ENCODE peak calls at places on chromosomes 16 and 17, in nine cellular contexts. One of them, this sample, is unnamed.

GRCh38 chr17:56230660-56231059 is 77.4 kb downstream of the ANKFN1 start:
- DNase-seq in neuronal stem cell: no peak
- DNase-seq in mesenchymal stem cell: no peak
- DNase-seq in CD4-positive, alpha-beta memory T cell: no peak
- DNase-seq in upper lobe of right lung: no peak
- DNase-seq in colonic mucosa: no peak
- DNase-seq in heart left ventricle: no peak
- DNase-seq in substantia nigra: peak
- DNase-seq in PC-3: no peak
- DNase-seq in this sample: no peak

GRCh38 chr16:56351481-56351880 is 73.9 kb downstream of the AMFR start:
- DNase-seq in colonic mucosa: no peak
- DNase-seq in PC-3: no peak
- DNase-seq in neuronal stem cell: no peak
- DNase-seq in upper lobe of right lung: peak
- DNase-seq in mesenchymal stem cell: no peak
- DNase-seq in CD4-positive, alpha-beta memory T cell: no peak
- DNase-seq in heart left ventricle: no peak
- DNase-seq in substantia nigra: no peak
- DNase-seq in this sample: no peak

GRCh38 chr17:78532922-78533640 is 44.1 kb downstream of the DNAH17 start:
- DNase-seq in upper lobe of right lung: peak
- DNase-seq in PC-3: peak
- DNase-seq in colonic mucosa: no peak
- DNase-seq in heart left ventricle: no peak
- DNase-seq in mesenchymal stem cell: peak
- DNase-seq in neuronal stem cell: no peak
- DNase-seq in CD4-positive, alpha-beta memory T cell: no peak
- DNase-seq in substantia nigra: no peak
- DNase-seq in this sample: no peak

GRCh38 chr17:40561294-40561870 is 3.9 kb downstream of the CCR7 start:
- DNase-seq in upper lobe of right lung: no peak
- DNase-seq in substantia nigra: no peak
- DNase-seq in CD4-positive, alpha-beta memory T cell: no peak
- DNase-seq in heart left ventricle: no peak
- DNase-seq in PC-3: no peak
- DNase-seq in neuronal stem cell: no peak
- DNase-seq in colonic mucosa: no peak
- DNase-seq in mesenchymal stem cell: peak
- DNase-seq in this sample: no peak

GRCh38 chr17:58032691-58033415 is 25.8 kb upstream of the SRSF1 start:
- DNase-seq in heart left ventricle: no peak
- DNase-seq in PC-3: no peak
- DNase-seq in upper lobe of right lung: no peak
- DNase-seq in neuronal stem cell: no peak
- DNase-seq in CD4-positive, alpha-beta memory T cell: no peak
- DNase-seq in substantia nigra: no peak
- DNase-seq in colonic mucosa: no peak
- DNase-seq in mesenchymal stem cell: no peak
- DNase-seq in this sample: no peak

GRCh38 chr17:20914658-20915057 is 128.2 kb downstream of the USP22 start:
- DNase-seq in colonic mucosa: no peak
- DNase-seq in CD4-positive, alpha-beta memory T cell: no peak
- DNase-seq in heart left ventricle: no peak
- DNase-seq in substantia nigra: no peak
- DNase-seq in mesenchymal stem cell: no peak
- DNase-seq in PC-3: no peak
- DNase-seq in upper lobe of right lung: no peak
- DNase-seq in neuronal stem cell: no peak
- DNase-seq in this sample: no peak

GRCh38 chr16:51039638-51040331 is 111.3 kb downstream of the SALL1 start:
- DNase-seq in colonic mucosa: no peak
- DNase-seq in mesenchymal stem cell: no peak
- DNase-seq in upper lobe of right lung: no peak
- DNase-seq in PC-3: no peak
- DNase-seq in substantia nigra: no peak
- DNase-seq in heart left ventricle: no peak
- DNase-seq in neuronal stem cell: no peak
- DNase-seq in CD4-positive, alpha-beta memory T cell: no peak
- DNase-seq in this sample: no peak

GRCh38 chr17:19270347-19270950 is 33.3 kb downstream of the EPN2 start:
- DNase-seq in CD4-positive, alpha-beta memory T cell: no peak
- DNase-seq in substantia nigra: no peak
- DNase-seq in PC-3: no peak
- DNase-seq in neuronal stem cell: no peak
- DNase-seq in upper lobe of right lung: no peak
- DNase-seq in mesenchymal stem cell: no peak
- DNase-seq in colonic mucosa: no peak
- DNase-seq in heart left ventricle: no peak
- DNase-seq in this sample: no peak

GRCh38 chr17:82566129-82566995 is 46.8 kb downstream of the FOXK2 start:
- DNase-seq in PC-3: no peak
- DNase-seq in colonic mucosa: peak
- DNase-seq in substantia nigra: peak
- DNase-seq in neuronal stem cell: no peak
- DNase-seq in CD4-positive, alpha-beta memory T cell: no peak
- DNase-seq in upper lobe of right lung: no peak
- DNase-seq in heart left ventricle: no peak
- DNase-seq in mesenchymal stem cell: no peak
- DNase-seq in this sample: no peak

GRCh38 chr17:8894673-8895578 is 27.5 kb upstream of the PIK3R6 start:
- DNase-seq in upper lobe of right lung: peak
- DNase-seq in colonic mucosa: peak
- DNase-seq in heart left ventricle: peak
- DNase-seq in CD4-positive, alpha-beta memory T cell: no peak
- DNase-seq in neuronal stem cell: peak
- DNase-seq in substantia nigra: peak
- DNase-seq in PC-3: peak
- DNase-seq in mesenchymal stem cell: peak
- DNase-seq in this sample: no peak

DNA sequence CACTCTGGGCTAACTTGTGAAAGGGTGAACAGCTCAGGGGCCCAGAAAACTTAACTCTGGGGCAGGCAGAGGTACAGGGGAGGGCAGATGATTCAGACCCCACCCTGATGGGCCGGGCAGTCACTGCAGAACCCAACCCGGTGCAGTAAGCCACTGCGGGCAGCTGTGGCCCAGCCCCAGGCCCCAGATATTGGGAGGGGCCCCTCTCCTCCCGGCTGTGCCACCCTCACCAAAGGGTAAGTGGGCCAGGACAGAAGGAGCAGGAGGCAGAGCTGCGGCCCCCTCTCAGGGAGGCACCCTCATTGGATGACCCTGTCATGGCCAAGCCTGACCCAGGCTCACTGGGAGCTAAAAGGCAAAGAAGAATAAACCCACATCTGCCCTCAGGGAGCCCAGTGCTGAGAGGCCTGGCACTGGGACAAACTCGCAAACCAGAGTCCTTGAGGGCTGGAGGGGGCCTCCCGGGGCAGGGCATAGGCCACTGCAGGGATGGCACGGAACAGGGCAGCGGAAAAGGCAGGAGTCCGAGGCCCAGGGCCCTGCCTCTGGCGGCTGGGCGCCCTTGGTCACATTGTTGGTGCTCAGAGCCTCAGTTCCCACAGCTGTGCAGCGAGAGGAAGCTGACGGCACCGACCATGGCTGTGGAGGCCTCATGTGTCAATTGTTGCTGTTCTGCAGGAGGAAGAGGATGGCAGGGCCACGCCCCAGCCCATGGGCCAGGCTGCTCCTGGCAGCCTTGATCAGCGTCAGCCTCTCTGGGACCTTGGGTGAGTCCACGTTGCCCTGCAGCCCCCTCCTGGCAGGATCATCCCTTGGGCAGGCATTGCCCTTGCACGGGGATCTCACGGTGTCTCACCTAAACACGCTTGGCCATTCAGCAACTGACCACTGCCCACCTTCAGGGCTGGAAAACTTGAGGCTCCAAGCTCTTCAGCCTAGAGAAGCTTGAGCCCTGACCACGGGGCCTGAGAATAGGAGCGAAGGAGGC is 3.1 kb downstream of the ITGB4 start:
- DNase-seq in neuronal stem cell: no peak
- DNase-seq in heart left ventricle: no peak
- DNase-seq in mesenchymal stem cell: no peak
- DNase-seq in upper lobe of right lung: no peak
- DNase-seq in substantia nigra: no peak
- DNase-seq in colonic mucosa: peak
- DNase-seq in CD4-positive, alpha-beta memory T cell: no peak
- DNase-seq in PC-3: no peak
- DNase-seq in this sample: no peak
- H3K27ac ChIP-seq in neuronal stem cell: no peak
- H3K27ac ChIP-seq in heart left ventricle: no peak
- H3K27ac ChIP-seq in mesenchymal stem cell: no peak
- H3K27ac ChIP-seq in upper lobe of right lung: peak
- H3K27ac ChIP-seq in substantia nigra: no peak
- H3K27ac ChIP-seq in colonic mucosa: peak
- H3K27ac ChIP-seq in CD4-positive, alpha-beta memory T cell: no peak
- H3K27ac ChIP-seq in PC-3: peak
- H3K27ac ChIP-seq in this sample: peak

GRCh38 chr16:16080465-16081065 is 131.1 kb downstream of the ABCC1 start:
- DNase-seq in heart left ventricle: no peak
- DNase-seq in substantia nigra: no peak
- DNase-seq in CD4-positive, alpha-beta memory T cell: no peak
- DNase-seq in neuronal stem cell: no peak
- DNase-seq in colonic mucosa: no peak
- DNase-seq in mesenchymal stem cell: peak
- DNase-seq in upper lobe of right lung: no peak
- DNase-seq in PC-3: no peak
- DNase-seq in this sample: no peak
- H3K27ac ChIP-seq in heart left ventricle: no peak
- H3K27ac ChIP-seq in substantia nigra: no peak
- H3K27ac ChIP-seq in CD4-positive, alpha-beta memory T cell: no peak
- H3K27ac ChIP-seq in neuronal stem cell: no peak
- H3K27ac ChIP-seq in colonic mucosa: no peak
- H3K27ac ChIP-seq in mesenchymal stem cell: no peak
- H3K27ac ChIP-seq in upper lobe of right lung: no peak
- H3K27ac ChIP-seq in PC-3: no peak
- H3K27ac ChIP-seq in this sample: no peak

DNA sequence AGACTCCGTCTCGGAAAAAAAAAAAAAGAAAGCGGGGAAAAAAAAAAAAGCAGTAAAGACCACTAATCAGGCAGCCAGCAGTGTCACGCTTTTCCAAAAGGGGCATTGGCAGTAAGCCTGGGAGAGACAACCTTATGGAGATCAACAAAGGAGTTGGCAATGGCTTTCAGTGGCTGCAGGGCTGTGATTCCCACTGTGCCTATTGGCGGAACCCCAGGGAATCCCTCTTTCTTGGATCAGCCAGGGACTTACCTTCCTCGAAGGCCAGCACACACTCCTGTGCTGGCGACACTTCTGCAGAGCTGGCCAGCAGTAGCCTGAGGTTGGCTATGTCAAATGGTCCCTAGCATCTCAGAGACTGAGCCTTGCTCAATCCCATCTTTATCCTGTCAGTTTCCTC is 43.3 kb upstream of the ZFHX3 start:
- DNase-seq in heart left ventricle: no peak
- DNase-seq in upper lobe of right lung: no peak
- DNase-seq in CD4-positive, alpha-beta memory T cell: no peak
- DNase-seq in mesenchymal stem cell: no peak
- DNase-seq in neuronal stem cell: no peak
- DNase-seq in PC-3: no peak
- DNase-seq in colonic mucosa: no peak
- DNase-seq in substantia nigra: no peak
- DNase-seq in this sample: no peak
- H3K27ac ChIP-seq in heart left ventricle: no peak
- H3K27ac ChIP-seq in upper lobe of right lung: no peak
- H3K27ac ChIP-seq in CD4-positive, alpha-beta memory T cell: no peak
- H3K27ac ChIP-seq in mesenchymal stem cell: no peak
- H3K27ac ChIP-seq in neuronal stem cell: no peak
- H3K27ac ChIP-seq in PC-3: no peak
- H3K27ac ChIP-seq in colonic mucosa: no peak
- H3K27ac ChIP-seq in substantia nigra: no peak
- H3K27ac ChIP-seq in this sample: no peak

GRCh38 chr16:87459027-87459426 is 33.8 kb downstream of the ZCCHC14 start:
- DNase-seq in upper lobe of right lung: peak
- DNase-seq in colonic mucosa: no peak
- DNase-seq in substantia nigra: no peak
- DNase-seq in neuronal stem cell: no peak
- DNase-seq in mesenchymal stem cell: no peak
- DNase-seq in PC-3: no peak
- DNase-seq in CD4-positive, alpha-beta memory T cell: no peak
- DNase-seq in heart left ventricle: no peak
- DNase-seq in this sample: no peak

GRCh38 chr16:87461466-87461975 is 31.3 kb downstream of the ZCCHC14 start:
- DNase-seq in upper lobe of right lung: peak
- DNase-seq in substantia nigra: no peak
- DNase-seq in colonic mucosa: peak
- DNase-seq in neuronal stem cell: peak
- DNase-seq in PC-3: peak
- DNase-seq in mesenchymal stem cell: peak
- DNase-seq in heart left ventricle: peak
- DNase-seq in CD4-positive, alpha-beta memory T cell: no peak
- DNase-seq in this sample: no peak

GRCh38 chr16:87460936-87461335 is 31.9 kb downstream of the ZCCHC14 start:
- DNase-seq in heart left ventricle: no peak
- DNase-seq in mesenchymal stem cell: no peak
- DNase-seq in PC-3: no peak
- DNase-seq in neuronal stem cell: no peak
- DNase-seq in colonic mucosa: no peak
- DNase-seq in upper lobe of right lung: no peak
- DNase-seq in substantia nigra: no peak
- DNase-seq in CD4-positive, alpha-beta memory T cell: no peak
- DNase-seq in this sample: no peak

GRCh38 chr16:87458424-87458915 is 34.4 kb downstream of the ZCCHC14 start:
- DNase-seq in heart left ventricle: no peak
- DNase-seq in upper lobe of right lung: peak
- DNase-seq in CD4-positive, alpha-beta memory T cell: no peak
- DNase-seq in neuronal stem cell: no peak
- DNase-seq in mesenchymal stem cell: peak
- DNase-seq in PC-3: no peak
- DNase-seq in substantia nigra: no peak
- DNase-seq in colonic mucosa: no peak
- DNase-seq in this sample: peak

DNA sequence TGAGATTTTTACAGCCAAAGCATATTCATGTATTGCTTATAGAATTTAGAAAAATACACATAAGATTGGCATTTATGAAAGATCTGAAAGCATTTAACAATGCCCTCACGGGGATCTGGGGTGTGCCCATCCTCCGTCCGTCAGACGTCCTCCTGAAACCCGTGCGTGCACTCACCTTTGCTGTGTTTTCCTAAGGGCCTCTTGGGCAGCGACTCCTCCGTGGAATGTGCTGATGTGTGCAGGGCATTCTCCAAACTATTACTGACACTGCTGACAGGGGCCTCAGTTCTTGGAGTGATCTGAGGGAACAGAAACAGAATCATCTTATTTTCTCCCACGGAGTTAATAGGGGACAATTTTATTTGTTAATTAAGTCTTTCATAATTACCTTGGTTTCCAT is 33.0 kb downstream of the ZCCHC14 start:
- DNase-seq in colonic mucosa: no peak
- DNase-seq in PC-3: no peak
- DNase-seq in upper lobe of right lung: peak
- DNase-seq in heart left ventricle: no peak
- DNase-seq in neuronal stem cell: no peak
- DNase-seq in mesenchymal stem cell: no peak
- DNase-seq in substantia nigra: no peak
- DNase-seq in CD4-positive, alpha-beta memory T cell: no peak
- DNase-seq in this sample: no peak
- H3K27ac ChIP-seq in colonic mucosa: no peak
- H3K27ac ChIP-seq in PC-3: no peak
- H3K27ac ChIP-seq in upper lobe of right lung: no peak
- H3K27ac ChIP-seq in heart left ventricle: no peak
- H3K27ac ChIP-seq in neuronal stem cell: no peak
- H3K27ac ChIP-seq in mesenchymal stem cell: no peak
- H3K27ac ChIP-seq in substantia nigra: no peak
- H3K27ac ChIP-seq in CD4-positive, alpha-beta memory T cell: no peak
- H3K27ac ChIP-seq in this sample: no peak